ENCODE peak calls at places on chromosome 10, in four cellular contexts. C is IMR-90, Z is trophoblast cell, V is neuronal stem cell. Y is an unnamed sample.

GRCh38 chr10:59779656-59780521 is 26.6 kb upstream of the MRLN start:
- DNase-seq in C (no peak), Z (no peak), V (no peak), Y (no peak)

GRCh38 chr10:85642421-85643170 is 724.0 kb downstream of the GRID1 start:
- DNase-seq in C (no peak), Z (peak), V (no peak), Y (no peak)

GRCh38 chr10:34689053-34689452 is 126.0 kb downstream of the PARD3 start:
- DNase-seq in C (peak), Z (no peak), V (no peak), Y (no peak)

GRCh38 chr10:64396105-64396504 is 874.9 kb downstream of the REEP3 start:
- DNase-seq in C (peak), Z (no peak), V (peak), Y (no peak)

GRCh38 chr10:70761031-70761601 is 24.1 kb downstream of the TBATA start:
- DNase-seq in C (no peak), Z (no peak), V (no peak), Y (peak)

GRCh38 chr10:12180221-12180974 is 15.3 kb downstream of the NUDT5 start:
- DNase-seq in C (no peak), Z (no peak), V (no peak), Y (peak)

GRCh38 chr10:92822060-92822634 is 26.2 kb upstream of the EXOC6 start:
- DNase-seq in C (peak), Z (no peak), V (no peak), Y (no peak)

GRCh38 chr10:3708830-3709229 is 76.2 kb downstream of the KLF6 start:
- DNase-seq in C (peak), Z (peak), V (no peak), Y (no peak)

GRCh38 chr10:32906595-32906994 is 51.4 kb downstream of the ITGB1 start:
- DNase-seq in C (no peak), Z (no peak), V (no peak), Y (no peak)
- H3K4ac ChIP-seq in C (no peak), Z (no peak), V (no peak), Y (no peak)

DNA sequence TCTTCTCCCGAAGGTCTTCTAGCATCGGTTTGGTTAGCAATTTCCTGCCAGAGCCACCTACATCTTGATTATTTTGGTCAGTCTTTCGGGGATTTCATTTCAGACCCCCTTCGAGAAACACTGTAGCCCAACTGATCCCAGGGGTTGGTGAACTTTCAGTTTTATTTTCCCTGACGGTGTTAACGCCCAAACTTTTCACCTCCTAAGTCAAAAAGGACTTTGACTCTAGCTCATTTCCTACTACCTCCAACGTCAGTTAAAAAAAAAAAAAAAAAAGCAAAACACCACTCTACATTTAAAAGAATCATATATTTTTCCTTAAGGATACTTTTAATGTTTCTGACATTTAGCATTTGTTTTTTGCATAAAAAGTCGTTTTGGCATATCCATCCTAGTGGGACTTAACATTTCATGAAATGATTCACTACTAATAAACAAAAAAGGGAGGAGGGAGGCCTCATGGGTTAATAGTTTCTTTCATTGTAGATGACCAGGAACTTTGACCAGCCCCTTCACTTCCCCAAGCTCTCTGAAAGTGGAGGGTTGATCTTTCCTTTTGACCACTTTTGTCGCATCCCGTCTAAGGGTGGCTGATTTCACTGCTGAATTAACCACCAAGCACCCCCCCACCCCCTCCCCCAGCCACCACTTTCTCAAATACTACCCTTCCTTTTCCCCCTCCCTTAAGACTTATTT is 771 bp upstream of the TCF7L2 start:
- DNase-seq in C (peak), Z (no peak), V (no peak), Y (no peak)
- H3K4ac ChIP-seq in C (peak), Z (peak), V (no peak), Y (no peak)

DNA sequence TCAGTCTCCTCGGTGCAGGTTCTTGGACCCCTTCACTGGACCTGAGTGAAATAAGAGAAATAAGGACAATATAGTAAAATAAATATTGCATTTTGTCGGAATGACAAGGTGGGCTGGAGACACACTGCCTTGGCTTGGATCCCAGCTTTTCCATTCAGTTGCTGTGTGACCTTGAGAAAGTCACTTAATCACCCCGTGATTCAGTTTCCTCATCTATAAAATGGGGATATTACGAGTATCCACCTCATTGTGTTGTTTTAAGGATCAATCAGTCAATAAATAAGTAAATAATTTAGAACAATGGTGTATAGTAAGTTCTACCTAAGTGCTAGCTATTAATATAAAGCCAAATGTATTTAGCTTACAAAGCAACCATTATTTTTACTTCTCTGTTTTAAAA is 29.1 kb downstream of the HK1 start:
- DNase-seq in C (no peak), Z (no peak), V (no peak), Y (no peak)
- H3K4ac ChIP-seq in C (no peak), Z (no peak), V (no peak), Y (no peak)

GRCh38 chr10:8042864-8043568 is 11.5 kb upstream of the GATA3 start:
- DNase-seq in C (no peak), Z (no peak), V (peak), Y (peak)
- H3K4ac ChIP-seq in C (no peak), Z (no peak), V (no peak), Y (no peak)